ENCODE peak calls at places on chromosomes 6 and 20, in six cellular contexts. One of them, this sample, is unnamed.

GRCh38 chr6:82617648-82618047 is 254.0 kb downstream of the TPBG start:
- DNase-seq in GM12878: no peak
- DNase-seq in K562: no peak
- DNase-seq in H1: no peak
- DNase-seq in GM12891: no peak
- DNase-seq in HepG2: no peak
- DNase-seq in this sample: no peak

GRCh38 chr20:62766716-62767115 is 29.6 kb upstream of the MRGBP start:
- DNase-seq in H1: no peak
- DNase-seq in K562: no peak
- DNase-seq in HepG2: no peak
- DNase-seq in GM12891: no peak
- DNase-seq in GM12878: no peak
- DNase-seq in this sample: no peak

GRCh38 chr20:3421985-3422384 is 14.5 kb upstream of the DNAAF9 start:
- DNase-seq in GM12891: no peak
- DNase-seq in GM12878: no peak
- DNase-seq in K562: no peak
- DNase-seq in HepG2: no peak
- DNase-seq in H1: no peak
- DNase-seq in this sample: no peak

GRCh38 chr6:154430494-154430919 is 73.9 kb upstream of the IPCEF1 start:
- DNase-seq in GM12878: no peak
- DNase-seq in H1: no peak
- DNase-seq in GM12891: no peak
- DNase-seq in HepG2: peak
- DNase-seq in K562: no peak
- DNase-seq in this sample: no peak

GRCh38 chr6:15654250-15654649 is 8.6 kb downstream of the DTNBP1 start:
- DNase-seq in H1: no peak
- DNase-seq in GM12891: no peak
- DNase-seq in K562: no peak
- DNase-seq in HepG2: no peak
- DNase-seq in GM12878: no peak
- DNase-seq in this sample: no peak

GRCh38 chr6:4189249-4189648 is 53.9 kb upstream of the ECI2 start:
- DNase-seq in HepG2: no peak
- DNase-seq in K562: no peak
- DNase-seq in H1: no peak
- DNase-seq in GM12878: no peak
- DNase-seq in GM12891: no peak
- DNase-seq in this sample: no peak

GRCh38 chr6:67131827-67132226 is 1424.8 kb upstream of the EYS start:
- DNase-seq in GM12878: no peak
- DNase-seq in GM12891: no peak
- DNase-seq in HepG2: no peak
- DNase-seq in K562: no peak
- DNase-seq in H1: no peak
- DNase-seq in this sample: no peak

GRCh38 chr6:19805146-19805515 is 32.0 kb upstream of the ID4 start:
- DNase-seq in GM12878: no peak
- DNase-seq in GM12891: no peak
- DNase-seq in HepG2: peak
- DNase-seq in K562: no peak
- DNase-seq in H1: no peak
- DNase-seq in this sample: no peak

GRCh38 chr6:19892250-19892649 is 55.1 kb downstream of the ID4 start:
- DNase-seq in HepG2: no peak
- DNase-seq in GM12878: no peak
- DNase-seq in H1: no peak
- DNase-seq in K562: no peak
- DNase-seq in GM12891: no peak
- DNase-seq in this sample: no peak

GRCh38 chr6:113636357-113636824 is 220.8 kb upstream of the MARCKS start:
- DNase-seq in H1: no peak
- DNase-seq in HepG2: peak
- DNase-seq in GM12891: no peak
- DNase-seq in GM12878: no peak
- DNase-seq in K562: no peak
- DNase-seq in this sample: no peak

GRCh38 chr20:63017076-63017825 is 10.5 kb upstream of the BHLHE23 start:
- DNase-seq in GM12878: no peak
- DNase-seq in H1: no peak
- DNase-seq in GM12891: no peak
- DNase-seq in K562: no peak
- DNase-seq in HepG2: no peak
- DNase-seq in this sample: no peak

GRCh38 chr6:168157272-168158007 is 78.4 kb upstream of the FRMD1 start:
- DNase-seq in GM12891: no peak
- DNase-seq in H1: peak
- DNase-seq in HepG2: no peak
- DNase-seq in GM12878: no peak
- DNase-seq in K562: no peak
- DNase-seq in this sample: no peak

GRCh38 chr20:48425776-48426175 is 402.0 kb downstream of the PREX1 start:
- DNase-seq in GM12891: no peak
- DNase-seq in H1: no peak
- DNase-seq in HepG2: no peak
- DNase-seq in GM12878: no peak
- DNase-seq in K562: no peak
- DNase-seq in this sample: no peak

GRCh38 chr6:32852018-32852843 is 1.3 kb downstream of the TAP1 start:
- DNase-seq in GM12878: no peak
- DNase-seq in K562: no peak
- DNase-seq in HepG2: no peak
- DNase-seq in GM12891: no peak
- DNase-seq in H1: no peak
- DNase-seq in this sample: no peak

GRCh38 chr6:32852844-32853540 is 512 bp downstream of the TAP1 start:
- DNase-seq in GM12878: no peak
- DNase-seq in GM12891: peak
- DNase-seq in H1: peak
- DNase-seq in HepG2: no peak
- DNase-seq in K562: no peak
- DNase-seq in this sample: peak

GRCh38 chr6:32855467-32856174 is 1.6 kb downstream of the PSMB9 start:
- DNase-seq in GM12891: no peak
- DNase-seq in HepG2: no peak
- DNase-seq in H1: no peak
- DNase-seq in K562: no peak
- DNase-seq in GM12878: no peak
- DNase-seq in this sample: no peak

GRCh38 chr6:32854376-32855178 is 585 bp downstream of the PSMB9 start:
- DNase-seq in HepG2: no peak
- DNase-seq in K562: no peak
- DNase-seq in H1: no peak
- DNase-seq in GM12891: peak
- DNase-seq in GM12878: no peak
- DNase-seq in this sample: peak

GRCh38 chr6:32853541-32854375 is at the start of the genes PSMB9 and TAP1:
- DNase-seq in GM12891: peak
- DNase-seq in H1: peak
- DNase-seq in K562: peak
- DNase-seq in HepG2: peak
- DNase-seq in GM12878: peak
- DNase-seq in this sample: peak
- TF ChIP-seq POLR2A in GM12891: peak
- TF ChIP-seq POLR2A in H1: no peak
- TF ChIP-seq POLR2A in K562: no peak
- TF ChIP-seq POLR2A in HepG2: peak
- TF ChIP-seq POLR2A in GM12878: peak
- TF ChIP-seq POLR2A in this sample: peak

GRCh38 chr20:41214666-41215065 is 77.3 kb downstream of the PLCG1 start:
- DNase-seq in GM12878: no peak
- DNase-seq in HepG2: no peak
- DNase-seq in K562: no peak
- DNase-seq in GM12891: no peak
- DNase-seq in H1: no peak
- DNase-seq in this sample: no peak

GRCh38 chr20:41218466-41218865 is 81.1 kb downstream of the PLCG1 start:
- DNase-seq in GM12891: no peak
- DNase-seq in H1: no peak
- DNase-seq in HepG2: no peak
- DNase-seq in GM12878: no peak
- DNase-seq in K562: no peak
- DNase-seq in this sample: no peak

GRCh38 chr20:41214202-41214601 is 76.9 kb downstream of the PLCG1 start:
- DNase-seq in H1: no peak
- DNase-seq in HepG2: no peak
- DNase-seq in GM12878: no peak
- DNase-seq in GM12891: no peak
- DNase-seq in K562: no peak
- DNase-seq in this sample: no peak

GRCh38 chr20:41217422-41217821 is 80.1 kb downstream of the PLCG1 start:
- DNase-seq in GM12891: no peak
- DNase-seq in HepG2: no peak
- DNase-seq in K562: no peak
- DNase-seq in H1: no peak
- DNase-seq in GM12878: no peak
- DNase-seq in this sample: no peak

DNA sequence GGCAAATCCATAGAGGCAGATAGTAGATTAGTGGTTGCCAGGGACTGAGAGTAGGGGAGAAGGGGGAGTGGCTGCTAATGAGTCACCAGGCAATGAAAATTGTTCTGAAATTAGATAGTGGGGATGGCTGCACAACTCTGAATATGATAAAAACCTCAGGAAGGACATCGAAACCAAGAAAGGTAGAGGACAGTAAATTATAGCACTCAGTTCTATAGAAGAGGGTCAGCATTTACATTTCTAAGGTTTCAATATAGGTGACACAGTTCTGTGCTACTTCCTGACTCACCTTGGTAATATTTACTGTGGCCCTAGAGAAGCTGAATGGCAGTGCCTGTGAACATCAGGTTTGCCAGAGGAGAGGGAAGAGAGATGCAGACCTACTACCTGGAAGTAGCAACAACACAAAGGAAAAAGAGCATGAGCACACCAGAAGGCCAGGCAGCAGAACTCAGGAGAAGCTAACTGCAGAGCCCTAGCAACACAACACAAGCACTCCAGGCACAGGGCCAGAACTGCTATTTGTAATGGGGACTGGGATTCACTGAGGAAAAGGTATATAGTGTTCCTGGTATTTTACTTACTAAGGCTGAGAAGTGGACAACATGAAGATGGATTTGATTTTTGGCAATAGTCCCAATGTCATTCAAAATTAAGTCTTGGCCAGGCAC is 75.9 kb downstream of the PLCG1 start:
- DNase-seq in K562: no peak
- DNase-seq in GM12891: no peak
- DNase-seq in GM12878: no peak
- DNase-seq in H1: no peak
- DNase-seq in HepG2: no peak
- DNase-seq in this sample: no peak
- TF ChIP-seq TAF1 in K562: no peak
- TF ChIP-seq TAF1 in GM12891: no peak
- TF ChIP-seq TAF1 in GM12878: no peak
- TF ChIP-seq TAF1 in H1: no peak
- TF ChIP-seq TAF1 in HepG2: no peak
- TF ChIP-seq TAF1 in this sample: no peak

GRCh38 chr6:151389640-151390275 is 1.6 kb downstream of the ZBTB2 start:
- DNase-seq in H1: no peak
- DNase-seq in K562: peak
- DNase-seq in GM12878: no peak
- DNase-seq in HepG2: peak
- DNase-seq in GM12891: no peak
- DNase-seq in this sample: no peak
- TF ChIP-seq POLR2AphosphoS5 in H1: peak
- TF ChIP-seq POLR2AphosphoS5 in K562: no peak
- TF ChIP-seq POLR2AphosphoS5 in GM12878: peak
- TF ChIP-seq POLR2AphosphoS5 in HepG2: peak
- TF ChIP-seq POLR2AphosphoS5 in GM12891: peak
- TF ChIP-seq POLR2AphosphoS5 in this sample: no peak

DNA sequence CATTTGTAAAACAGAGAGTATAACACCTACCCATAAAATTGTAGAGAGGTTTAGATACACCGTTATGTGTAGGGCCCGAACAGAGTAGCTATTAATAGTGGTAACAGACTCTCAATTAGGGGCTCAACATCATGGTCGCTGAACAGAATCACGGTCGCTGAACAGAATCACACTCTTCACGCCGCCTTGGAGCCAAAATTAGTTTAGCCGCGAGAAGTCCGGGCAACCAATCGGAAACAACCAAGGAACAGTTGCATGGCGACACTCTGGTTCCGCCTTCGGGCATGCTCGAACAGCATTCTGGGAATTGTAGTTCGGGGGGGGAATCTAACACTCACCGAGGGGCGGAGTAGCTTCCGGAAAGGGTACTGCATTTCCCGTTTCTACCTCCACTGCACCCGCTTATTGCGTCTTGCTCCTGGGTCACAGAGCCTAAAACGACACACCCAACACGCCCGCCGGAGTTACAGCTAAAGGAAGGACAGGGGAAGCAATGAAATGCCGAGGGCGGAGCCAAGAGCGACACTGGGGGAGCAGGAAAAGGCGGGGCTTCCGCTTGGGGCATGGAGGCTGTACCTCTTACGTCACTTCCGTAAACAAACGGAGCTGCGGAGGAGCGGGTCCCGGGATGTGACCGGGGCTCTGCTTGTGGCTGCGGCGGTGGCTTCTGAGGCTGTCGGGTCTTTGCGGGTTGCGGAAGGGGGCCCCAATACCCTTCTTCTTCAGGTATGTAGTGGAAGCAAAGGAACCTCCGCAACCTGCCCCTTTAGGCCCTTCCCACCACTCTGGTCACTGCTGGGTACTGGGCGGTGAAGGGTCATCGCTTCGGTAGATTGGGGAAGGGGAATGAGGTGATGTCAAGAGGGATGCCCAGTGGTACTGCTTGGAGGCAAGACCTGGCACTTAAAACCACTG is at the start of gene CCDC28A:
- DNase-seq in H1: peak
- DNase-seq in HepG2: peak
- DNase-seq in K562: peak
- DNase-seq in GM12891: peak
- DNase-seq in GM12878: peak
- DNase-seq in this sample: peak
- TF ChIP-seq POLR2A in H1: peak
- TF ChIP-seq POLR2A in HepG2: peak
- TF ChIP-seq POLR2A in K562: peak
- TF ChIP-seq POLR2A in GM12891: peak
- TF ChIP-seq POLR2A in GM12878: peak
- TF ChIP-seq POLR2A in this sample: peak

GRCh38 chr6:111793711-111794111 is 79.5 kb downstream of the FYN start:
- DNase-seq in H1: no peak
- DNase-seq in GM12891: no peak
- DNase-seq in HepG2: peak
- DNase-seq in K562: no peak
- DNase-seq in GM12878: no peak
- DNase-seq in this sample: no peak
- TF ChIP-seq TAF1 in H1: no peak
- TF ChIP-seq TAF1 in GM12891: no peak
- TF ChIP-seq TAF1 in HepG2: peak
- TF ChIP-seq TAF1 in K562: no peak
- TF ChIP-seq TAF1 in GM12878: no peak
- TF ChIP-seq TAF1 in this sample: no peak

DNA sequence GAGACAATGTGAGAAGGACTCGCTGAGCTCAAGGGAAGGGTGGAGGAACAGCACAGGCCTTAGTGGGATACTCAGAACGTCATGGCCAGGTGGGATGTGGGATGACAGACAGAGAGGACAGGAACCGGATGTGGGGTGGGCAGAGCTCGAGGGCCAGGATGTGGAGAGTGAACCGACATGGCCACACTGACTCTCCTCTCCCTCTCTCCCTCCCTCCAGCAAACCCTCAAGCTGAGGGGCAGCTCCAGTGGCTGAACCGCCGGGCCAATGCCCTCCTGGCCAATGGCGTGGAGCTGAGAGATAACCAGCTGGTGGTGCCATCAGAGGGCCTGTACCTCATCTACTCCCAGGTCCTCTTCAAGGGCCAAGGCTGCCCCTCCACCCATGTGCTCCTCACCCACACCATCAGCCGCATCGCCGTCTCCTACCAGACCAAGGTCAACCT is 1.6 kb downstream of the TNF start:
- DNase-seq in GM12878: no peak
- DNase-seq in GM12891: no peak
- DNase-seq in H1: no peak
- DNase-seq in HepG2: no peak
- DNase-seq in K562: no peak
- DNase-seq in this sample: no peak
- TF ChIP-seq POLR2AphosphoS5 in GM12878: peak
- TF ChIP-seq POLR2AphosphoS5 in GM12891: peak
- TF ChIP-seq POLR2AphosphoS5 in H1: no peak
- TF ChIP-seq POLR2AphosphoS5 in HepG2: no peak
- TF ChIP-seq POLR2AphosphoS5 in K562: no peak
- TF ChIP-seq POLR2AphosphoS5 in this sample: peak